ENCODE peak calls at places on chromosome 12, in ten cellular contexts. J is A172, X is T-cell, W is left cardiac atrium, K is pancreas, L is SHP77 treated with DMSO at 0.1 percent for 48 hours, N is hypothalamus, V is fibroblast of villous mesenchyme, R is activated gamma-delta T cell treated with Interleukin-2 at 50 U/mL for 16 hours, T is EH. B is an unnamed sample.
A peak's percentile ranks its signal among the peaks of the same experiment; 100 is the strongest.

GRCh38 chr12:29082522-29082921 is 66.6 kb upstream of the FAR2 start:
- DNase-seq in K (no peak), X (no peak), T (peak; percentile 65), W (no peak), R (no peak), N (no peak), J (no peak), V (peak; percentile 76), L (no peak), B (no peak)

GRCh38 chr12:68016136-68016535 is 26.9 kb downstream of the IFNG-AS1 start:
- DNase-seq in N (no peak), L (no peak), K (no peak), V (no peak), J (no peak), W (no peak), R (no peak), T (no peak), X (no peak), B (no peak)

GRCh38 chr12:93911436-93911835 is 234.3 kb downstream of the CRADD start:
- DNase-seq in L (no peak), X (no peak), V (peak; percentile 53), N (no peak), R (no peak), J (no peak), K (no peak), W (no peak), T (peak; percentile 68), B (no peak)

GRCh38 chr12:87704374-87704773 is 324.8 kb downstream of the C12orf50 start:
- DNase-seq in W (no peak), J (no peak), K (no peak), R (no peak), N (no peak), X (no peak), L (no peak), T (no peak), V (no peak), B (no peak)

GRCh38 chr12:109864916-109865315 is 15.4 kb downstream of the GLTP start:
- DNase-seq in N (no peak), J (no peak), R (no peak), L (no peak), K (peak; percentile 35), X (no peak), T (no peak), V (no peak), W (no peak), B (no peak)

GRCh38 chr12:77202457-77203060 is 137.2 kb upstream of the E2F7 start:
- DNase-seq in V (no peak), T (peak; percentile 2), J (no peak), K (no peak), X (no peak), L (no peak), R (no peak), N (no peak), W (no peak), B (no peak)

GRCh38 chr12:65845751-65846537 is 21.7 kb downstream of the HMGA2 start:
- DNase-seq in L (no peak), T (no peak), N (no peak), K (no peak), J (no peak), W (no peak), X (no peak), V (no peak), R (no peak), B (no peak)

GRCh38 chr12:57475271-57476161 is 4.2 kb downstream of the ARHGAP9 start:
- DNase-seq in W (peak; percentile 48), X (no peak), R (no peak), L (no peak), N (no peak), J (no peak), T (no peak), V (peak; percentile 39), K (no peak), B (no peak)

GRCh38 chr12:88854260-88854659 is 274.0 kb upstream of the KITLG start:
- DNase-seq in W (no peak), X (no peak), N (no peak), J (peak; percentile 57), T (peak; percentile 92), L (no peak), K (no peak), R (no peak), V (peak; percentile 83), B (no peak)

GRCh38 chr12:64746663-64747062 is 12.5 kb downstream of the GNS start:
- DNase-seq in L (no peak), T (peak; percentile 35), N (no peak), V (peak; percentile 23), J (peak; percentile 16), X (no peak), K (no peak), W (no peak), R (no peak), B (no peak)

GRCh38 chr12:3004655-3005565 is 45.7 kb downstream of the TEAD4 start:
- DNase-seq in T (peak; percentile 36), W (no peak), X (no peak), V (no peak), L (no peak), J (peak; percentile 8), K (no peak), N (no peak), R (no peak), B (no peak)

GRCh38 chr12:71141270-71141948 is 16.4 kb downstream of the TSPAN8 start:
- DNase-seq in L (no peak), N (no peak), K (no peak), R (no peak), V (peak; percentile 2), J (no peak), W (no peak), T (no peak), X (no peak), B (no peak)